ENCODE peak calls at places on chromosome 12, in four cellular contexts. N is left ventricle myocardium inferior, O is pancreas, E is BJ. Q is an unnamed sample.

GRCh38 chr12:6375269-6376078 is at the start of gene SCNN1A:
- DNase-seq in E (no peak), N (no peak), O (peak), Q (no peak)

GRCh38 chr12:32671930-32672785 is 6.9 kb upstream of the DNM1L start:
- DNase-seq in N (no peak), O (no peak), E (peak), Q (peak)

GRCh38 chr12:128298091-128298490 is 31.1 kb downstream of the TMEM132C start:
- DNase-seq in O (no peak), N (no peak), E (no peak), Q (no peak)

GRCh38 chr12:116376354-116377193 is 99.1 kb upstream of the MED13L start:
- DNase-seq in N (no peak), O (no peak), E (no peak), Q (peak)

GRCh38 chr12:87112946-87113345 is 856.8 kb upstream of the MGAT4C start:
- DNase-seq in O (no peak), E (no peak), N (no peak), Q (no peak)

GRCh38 chr12:7433276-7433822 is 10.6 kb downstream of the CD163L1 start:
- DNase-seq in E (no peak), N (no peak), O (no peak), Q (peak)

GRCh38 chr12:87274594-87275245 is 754.5 kb downstream of the C12orf50 start:
- DNase-seq in O (no peak), N (no peak), E (no peak), Q (peak)

GRCh38 chr12:95204141-95204866 is 13.0 kb downstream of the FGD6 start:
- DNase-seq in N (no peak), O (no peak), E (no peak), Q (peak)

GRCh38 chr12:68639396-68639767 is 28.7 kb downstream of the RAP1B start:
- DNase-seq in O (no peak), E (no peak), N (no peak), Q (no peak)

GRCh38 chr12:131773582-131774221 is 54.5 kb upstream of the MMP17 start:
- DNase-seq in O (no peak), N (no peak), E (no peak), Q (no peak)

GRCh38 chr12:56117778-56118687 is at the start of gene ZC3H10:
- DNase-seq in O (peak), E (peak), N (peak), Q (peak)

GRCh38 chr12:42372154-42372791 is 46.3 kb downstream of the PPHLN1 start:
- DNase-seq in O (no peak), E (peak), N (no peak), Q (peak)

GRCh38 chr12:69810870-69811498 is 14.0 kb upstream of the MYRFL start:
- DNase-seq in O (no peak), E (no peak), N (no peak), Q (no peak)

GRCh38 chr12:113030875-113031525 is 25.5 kb upstream of the DTX1 start:
- DNase-seq in N (no peak), O (no peak), E (no peak), Q (peak)

GRCh38 chr12:109726511-109727038 is 12.9 kb downstream of the FAM222A start:
- DNase-seq in E (no peak), N (no peak), O (no peak), Q (no peak)

GRCh38 chr12:32201096-32201495 is 94.4 kb downstream of the BICD1 start:
- DNase-seq in E (no peak), O (no peak), N (no peak), Q (no peak)

GRCh38 chr12:116922194-116922897 is 11.6 kb downstream of the FBXW8 start:
- DNase-seq in O (no peak), E (no peak), N (no peak), Q (peak)

DNA sequence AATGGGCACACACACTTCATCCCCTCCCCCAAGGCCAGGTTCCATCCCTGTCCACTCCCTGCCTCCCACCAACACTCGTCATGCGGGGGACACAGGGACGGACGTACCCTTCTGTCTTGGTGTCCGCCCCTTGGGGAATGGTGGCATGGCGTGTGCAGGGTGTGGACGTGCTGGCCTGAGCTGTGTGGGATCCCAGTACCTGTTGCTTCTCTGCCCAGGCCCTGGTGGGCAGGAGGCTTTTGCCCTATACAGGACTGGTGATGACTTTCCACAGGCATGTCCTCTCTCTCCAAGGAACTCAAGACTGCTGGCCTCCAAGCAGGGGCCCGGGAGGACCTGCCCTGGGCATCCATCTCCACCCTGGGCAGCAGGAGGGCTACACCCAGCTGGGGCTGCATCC is 195.8 kb upstream of the PRMT8 start:
- DNase-seq in O (no peak), E (no peak), N (no peak), Q (no peak)
- TF ChIP-seq CTCF in O (no peak), E (no peak), N (no peak), Q (no peak)

GRCh38 chr12:103016381-103016780 is 58.9 kb downstream of the ASCL1 start:
- DNase-seq in O (no peak), E (no peak), N (no peak), Q (no peak)

GRCh38 chr12:103012884-103013283 is 55.4 kb downstream of the ASCL1 start:
- DNase-seq in N (no peak), O (no peak), E (no peak), Q (no peak)

GRCh38 chr12:103013741-103014140 is 56.3 kb downstream of the ASCL1 start:
- DNase-seq in N (no peak), E (no peak), O (no peak), Q (no peak)

GRCh38 chr12:103011974-103012763 is 54.7 kb downstream of the ASCL1 start:
- DNase-seq in E (no peak), O (no peak), N (no peak), Q (no peak)
- H3K4me3 ChIP-seq in E (no peak), O (no peak), N (no peak), Q (no peak)

DNA sequence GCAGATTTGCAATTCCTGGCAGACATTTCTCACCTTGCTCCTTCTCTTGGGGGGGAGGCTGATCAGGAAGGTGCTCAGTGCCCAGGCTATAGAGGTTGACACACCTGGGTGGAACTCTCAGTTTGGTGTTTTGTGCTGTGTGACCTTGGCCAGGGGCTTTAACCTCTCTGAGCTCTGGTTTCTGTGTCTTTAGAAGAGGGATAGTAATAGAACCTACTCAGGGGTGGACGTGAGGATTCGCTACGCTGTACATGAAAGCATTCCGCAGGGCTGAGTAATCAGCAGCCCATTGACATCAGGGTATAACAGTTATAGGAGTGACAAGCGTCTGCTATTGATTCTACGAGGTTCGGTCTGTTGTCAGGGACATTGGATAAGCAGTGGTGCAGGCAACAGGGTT is 98.1 kb downstream of the PHETA1 start:
- DNase-seq in E (no peak), N (no peak), O (no peak), Q (no peak)
- TF ChIP-seq CTCF in E (no peak), N (no peak), O (no peak), Q (no peak)

GRCh38 chr12:75543529-75543928 is 32.1 kb upstream of the KRR1 start:
- DNase-seq in N (no peak), O (no peak), E (no peak), Q (no peak)
- H3K4me3 ChIP-seq in N (no peak), O (no peak), E (no peak), Q (no peak)

DNA sequence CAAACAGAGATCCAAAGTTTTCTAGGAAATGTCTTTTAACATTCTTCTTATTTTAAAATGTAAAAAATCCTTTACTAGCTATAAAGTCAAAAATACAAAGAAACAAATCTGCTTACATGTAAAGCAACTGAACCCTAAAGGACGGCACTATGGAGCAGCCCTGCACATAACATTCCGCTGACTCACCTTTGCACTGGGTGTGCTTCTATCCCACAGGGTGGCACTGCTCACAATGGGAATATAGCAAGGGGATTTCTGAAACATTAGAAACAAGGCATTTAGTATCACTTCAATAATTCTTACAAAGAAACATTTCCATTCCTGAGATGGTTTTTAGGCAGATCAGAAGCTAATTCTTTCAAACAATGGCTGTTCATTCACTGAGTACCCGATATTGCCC is 94.3 kb downstream of the C12orf42 start:
- DNase-seq in E (no peak), N (no peak), O (no peak), Q (no peak)
- TF ChIP-seq CTCF in E (no peak), N (no peak), O (no peak), Q (no peak)

DNA sequence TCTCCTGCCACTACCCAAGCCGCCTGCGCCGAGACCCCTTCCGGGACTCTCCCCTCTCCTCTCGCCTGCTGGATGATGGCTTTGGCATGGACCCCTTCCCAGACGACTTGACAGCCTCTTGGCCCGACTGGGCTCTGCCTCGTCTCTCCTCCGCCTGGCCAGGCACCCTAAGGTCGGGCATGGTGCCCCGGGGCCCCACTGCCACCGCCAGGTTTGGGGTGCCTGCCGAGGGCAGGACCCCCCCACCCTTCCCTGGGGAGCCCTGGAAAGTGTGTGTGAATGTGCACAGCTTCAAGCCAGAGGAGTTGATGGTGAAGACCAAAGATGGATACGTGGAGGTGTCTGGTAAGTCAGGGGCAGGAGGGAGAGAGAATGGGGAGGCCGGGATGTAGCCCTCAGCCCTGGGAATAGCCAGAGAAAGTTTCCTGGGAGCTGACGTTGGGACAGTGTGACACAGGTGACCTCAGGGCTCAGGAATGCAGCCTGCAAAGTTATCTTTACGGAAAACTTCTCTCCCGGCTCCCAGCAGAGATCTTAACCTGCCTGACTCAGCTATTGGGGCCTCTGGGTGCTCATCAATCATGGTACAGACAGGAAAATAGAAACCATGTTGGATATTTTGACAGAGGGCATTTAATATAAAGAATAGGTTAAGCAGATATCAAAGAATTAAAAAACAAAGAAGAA is 747 bp downstream of the HSPB8 start:
- DNase-seq in N (no peak), O (peak), E (no peak), Q (peak)
- H3K4me3 ChIP-seq in N (peak), O (peak), E (peak), Q (peak)

GRCh38 chr12:47799357-47799955 is 20.2 kb downstream of the HDAC7 start:
- DNase-seq in O (no peak), N (peak), E (no peak), Q (no peak)

GRCh38 chr12:47795814-47796411 is 22.9 kb downstream of the SLC48A1 start:
- DNase-seq in O (no peak), E (no peak), N (no peak), Q (no peak)

GRCh38 chr12:47798481-47798948 is 21.2 kb downstream of the HDAC7 start:
- DNase-seq in N (no peak), O (no peak), E (no peak), Q (no peak)

GRCh38 chr12:47795121-47795813 is 22.2 kb downstream of the SLC48A1 start:
- DNase-seq in E (no peak), N (no peak), O (no peak), Q (no peak)

DNA sequence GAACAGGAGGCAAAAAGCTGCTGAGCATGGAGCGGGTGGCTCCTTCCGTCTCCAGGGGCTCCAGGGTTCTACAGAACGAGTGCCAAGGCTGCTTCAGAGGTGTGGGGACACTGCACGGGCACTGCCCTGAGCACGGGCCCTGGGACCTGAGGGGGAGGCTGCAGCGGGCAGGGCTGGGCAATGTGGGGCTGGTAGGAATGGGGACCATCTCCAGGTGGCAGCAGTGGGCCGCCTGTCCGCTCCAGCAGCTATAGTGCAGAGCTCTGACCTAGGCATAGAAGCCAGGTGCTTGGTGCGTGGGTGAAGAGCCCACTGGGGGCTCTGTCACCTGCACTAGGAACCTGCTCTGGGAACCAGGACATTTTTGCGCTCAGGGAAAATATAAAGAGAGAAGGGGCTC is 22.3 kb downstream of the HDAC7 start:
- DNase-seq in E (no peak), O (no peak), N (no peak), Q (no peak)
- TF ChIP-seq CTCF in E (peak), O (no peak), N (peak), Q (peak)

Q was measured in choroid plexus epithelial cell.